ENCODE peak calls at places on chromosome 12, in four cellular contexts. Y, J, K and G are unnamed samples.
A peak's percentile ranks its signal among the peaks of the same experiment; 100 is the strongest.

GRCh38 chr12:108495054-108495453 is 20.0 kb upstream of the FICD start:
- DNase-seq in Y (no peak), J (peak; percentile 18), K (no peak), G (no peak)

GRCh38 chr12:18895946-18896345 is 158.0 kb downstream of the CAPZA3 start:
- DNase-seq in Y (peak; percentile 25), J (no peak), K (no peak), G (no peak)

GRCh38 chr12:19945559-19946485 is 422.5 kb upstream of the PDE3A start:
- DNase-seq in Y (no peak), J (no peak), K (no peak), G (no peak)

GRCh38 chr12:49295087-49296001 is at the start of gene PRPH:
- DNase-seq in Y (no peak), J (no peak), K (no peak), G (peak; percentile 89)

GRCh38 chr12:2324375-2324774 is 271.6 kb downstream of the CACNA1C start:
- DNase-seq in Y (no peak), J (no peak), K (no peak), G (no peak)

GRCh38 chr12:57296291-57296690 is 45.3 kb upstream of the STAC3 start:
- DNase-seq in Y (no peak), J (no peak), K (no peak), G (no peak)

GRCh38 chr12:55666508-55666907 is 29.8 kb downstream of the OR10P1 start:
- DNase-seq in Y (no peak), J (no peak), K (no peak), G (no peak)

GRCh38 chr12:45336331-45336730 is 120.4 kb downstream of the ANO6 start:
- DNase-seq in Y (peak; percentile 34), J (no peak), K (no peak), G (no peak)

GRCh38 chr12:98894412-98895085 is 249.5 kb downstream of the APAF1 start:
- DNase-seq in Y (no peak), J (no peak), K (no peak), G (no peak)

GRCh38 chr12:101823891-101824290 is 6.9 kb downstream of the GNPTAB start:
- DNase-seq in Y (peak; percentile 23), J (peak; percentile 21), K (no peak), G (no peak)

GRCh38 chr12:65696227-65696626 is 128.1 kb upstream of the HMGA2 start:
- DNase-seq in Y (no peak), J (no peak), K (no peak), G (no peak)

GRCh38 chr12:51970904-51971646 is 19.6 kb downstream of the ACVR1B start:
- DNase-seq in Y (peak; percentile 46), J (peak; percentile 45), K (no peak), G (no peak)

GRCh38 chr12:54723653-54724256 is 75.6 kb upstream of the DCD start:
- DNase-seq in Y (no peak), J (no peak), K (no peak), G (no peak)

GRCh38 chr12:15428632-15429031 is 106.3 kb downstream of the PTPRO start:
- DNase-seq in Y (no peak), J (no peak), K (no peak), G (no peak)

GRCh38 chr12:23209793-23210192 is 584.8 kb downstream of the ETNK1 start:
- DNase-seq in Y (no peak), J (no peak), K (no peak), G (no peak)

GRCh38 chr12:116604883-116605641 is 45.9 kb downstream of the MAP1LC3B2 start:
- DNase-seq in Y (no peak), J (no peak), K (no peak), G (no peak)

GRCh38 chr12:112537710-112538396 is 119.1 kb downstream of the PTPN11 start:
- DNase-seq in Y (peak; percentile 29), J (peak; percentile 56), K (peak; percentile 81), G (no peak)

GRCh38 chr12:113385282-113385882 is 18.3 kb downstream of the SDS start:
- DNase-seq in Y (no peak), J (no peak), K (no peak), G (no peak)

GRCh38 chr12:95998611-95999300 is 2.6 kb upstream of the HAL start:
- DNase-seq in Y (peak; percentile 84), J (peak; percentile 65), K (no peak), G (no peak)

GRCh38 chr12:77160931-77161330 is 95.6 kb upstream of the E2F7 start:
- DNase-seq in Y (no peak), J (no peak), K (no peak), G (no peak)

GRCh38 chr12:27193854-27194544 is 50.1 kb upstream of the STK38L start:
- DNase-seq in Y (peak; percentile 38), J (no peak), K (no peak), G (no peak)

GRCh38 chr12:41023836-41024235 is 164.3 kb upstream of the PDZRN4 start:
- DNase-seq in Y (no peak), J (no peak), K (no peak), G (no peak)

GRCh38 chr12:41018010-41018409 is 170.1 kb upstream of the PDZRN4 start:
- DNase-seq in Y (no peak), J (peak; percentile 29), K (no peak), G (no peak)

GRCh38 chr12:41014643-41015020 is 173.5 kb upstream of the PDZRN4 start:
- DNase-seq in Y (no peak), J (no peak), K (no peak), G (no peak)

GRCh38 chr12:41013921-41014642 is 174.0 kb upstream of the PDZRN4 start:
- DNase-seq in Y (no peak), J (no peak), K (no peak), G (no peak)

GRCh38 chr12:41019461-41019860 is 168.7 kb upstream of the PDZRN4 start:
- DNase-seq in Y (no peak), J (no peak), K (no peak), G (no peak)
- TF ChIP-seq CTCF in Y (no peak), J (no peak), K (no peak), G (no peak)

DNA sequence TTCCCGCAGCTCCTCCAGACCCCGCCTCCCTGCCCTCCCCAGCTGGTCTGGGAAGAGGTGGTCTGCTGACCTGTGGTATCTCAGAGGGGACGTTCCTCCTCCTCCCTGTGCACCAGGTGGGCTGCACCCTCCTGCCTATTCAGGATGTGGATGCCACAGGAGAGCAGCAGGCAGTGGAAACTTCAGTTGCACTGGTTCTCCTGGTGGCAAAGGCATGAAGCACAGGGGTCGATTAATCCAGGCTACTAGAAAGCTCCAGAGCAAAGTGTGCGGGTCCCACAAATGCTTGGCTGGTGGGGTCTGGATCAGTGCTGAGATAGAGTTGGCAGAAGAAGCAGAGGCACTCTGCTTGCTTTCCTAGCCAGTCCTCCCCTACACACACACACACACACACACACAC is 197.0 kb downstream of the SLC41A2 start:
- DNase-seq in Y (no peak), J (no peak), K (no peak), G (no peak)
- TF ChIP-seq CTCF in Y (no peak), J (no peak), K (no peak), G (no peak)

DNA sequence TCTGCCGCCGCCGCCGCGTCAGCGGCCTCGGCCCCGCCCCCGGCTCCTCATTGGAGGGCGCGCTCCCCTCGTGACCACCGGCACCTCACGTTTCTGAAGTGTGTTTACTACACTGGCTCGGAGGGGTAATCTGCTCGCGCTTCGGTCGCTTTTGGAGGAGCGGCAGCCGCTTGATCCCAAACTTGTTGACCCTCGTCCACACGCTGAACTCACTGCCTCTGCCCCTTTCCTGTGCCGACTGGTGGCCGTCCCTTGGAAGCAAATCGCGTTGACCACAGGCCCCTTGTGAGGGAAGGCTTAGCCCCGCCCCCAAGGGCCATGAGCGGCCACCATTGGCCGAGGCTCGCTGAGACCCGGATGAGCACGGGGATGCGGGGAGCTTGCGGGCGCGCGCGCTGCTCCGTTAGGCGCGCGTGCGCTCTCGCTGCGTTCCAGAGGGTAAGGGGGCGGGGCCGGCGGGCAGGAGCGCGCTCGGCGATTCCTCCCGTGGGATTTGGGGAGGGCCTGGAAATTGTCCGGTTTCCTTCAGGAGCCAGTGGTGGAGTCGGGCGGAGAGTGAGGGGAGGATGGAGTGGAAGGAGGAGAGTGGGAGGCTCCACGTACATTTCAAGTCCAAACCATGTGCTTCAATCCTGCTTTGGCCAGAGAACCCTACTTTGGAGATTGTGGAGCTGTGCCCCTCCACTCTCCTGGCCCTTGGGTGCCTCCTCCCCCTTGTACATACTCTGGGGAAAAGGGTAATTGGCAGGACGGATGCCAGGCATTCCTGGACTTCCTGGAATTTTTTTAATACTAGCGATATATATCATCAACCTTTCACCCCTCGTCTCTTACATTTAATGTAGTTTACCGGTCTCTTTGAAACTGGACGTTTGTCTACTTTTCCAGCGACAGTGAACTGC is at the start of gene CRY1:
- DNase-seq in Y (peak; percentile 98), J (peak; percentile 89), K (peak; percentile 95), G (peak; percentile 98)
- TF ChIP-seq CTCF in Y (no peak), J (no peak), K (no peak), G (no peak)

GRCh38 chr12:593396-593976 is 69.8 kb downstream of the NINJ2 start:
- DNase-seq in Y (no peak), J (no peak), K (no peak), G (no peak)

GRCh38 chr12:591571-592505 is 71.4 kb downstream of the NINJ2 start:
- DNase-seq in Y (no peak), J (peak; percentile 24), K (no peak), G (peak; percentile 60)

GRCh38 chr12:588658-589057 is 74.6 kb downstream of the NINJ2 start:
- DNase-seq in Y (no peak), J (no peak), K (no peak), G (no peak)

GRCh38 chr12:590206-590750 is 73.0 kb downstream of the NINJ2 start:
- DNase-seq in Y (no peak), J (no peak), K (no peak), G (peak; percentile 54)

GRCh38 chr12:591167-591570 is 72.1 kb downstream of the NINJ2 start:
- DNase-seq in Y (no peak), J (no peak), K (no peak), G (peak; percentile 46)
- TF ChIP-seq CTCF in Y (no peak), J (peak; percentile 28), K (no peak), G (no peak)